ENCODE peak calls at places on chromosome 11, in ten cellular contexts. P is A172; D is stimulated activated CD4-positive, alpha-beta T cell treated with anti-CD3 and anti-CD28 coated beads, Interleukin-1b, Interleukin-23, amount 100 ng/mL, for 24 hours; R is cardiac fibroblast; B is transverse colon; Z is adipocyte; W is head of caudate nucleus; A is lower leg skin; X is epithelial cell of prostate; L is activated naive CD4-positive, alpha-beta T cell treated with Interleukin-2 at 50 U/mL for 16 hours. M is an unnamed sample.

GRCh38 chr11:44329472-44330230 is 19.7 kb upstream of the ALX4 start:
- DNase-seq in D (no peak), L (no peak), R (no peak), A (no peak), Z (no peak), W (no peak), P (no peak), X (no peak), B (no peak), M (no peak)

GRCh38 chr11:75600356-75600755 is 38.3 kb downstream of the SERPINH1 start:
- DNase-seq in Z (no peak), W (no peak), X (no peak), L (no peak), R (no peak), A (no peak), B (no peak), D (no peak), P (no peak), M (no peak)

GRCh38 chr11:34146866-34147265 is 41.4 kb downstream of the NAT10 start:
- DNase-seq in A (no peak), P (no peak), B (no peak), L (no peak), Z (no peak), W (no peak), X (no peak), D (no peak), R (no peak), M (no peak)

GRCh38 chr11:65204143-65204542 is 22.4 kb downstream of the CAPN1 start:
- DNase-seq in Z (no peak), R (no peak), W (no peak), D (no peak), L (no peak), B (no peak), P (no peak), A (no peak), X (no peak), M (no peak)

GRCh38 chr11:28105869-28106268 is 2.1 kb downstream of the KIF18A start:
- DNase-seq in W (no peak), P (no peak), B (no peak), X (no peak), R (no peak), L (no peak), Z (no peak), A (no peak), D (no peak), M (no peak)

GRCh38 chr11:92703431-92703830 is 266.0 kb upstream of the MTNR1B start:
- DNase-seq in X (no peak), A (no peak), W (no peak), Z (peak), P (no peak), L (no peak), B (no peak), D (no peak), R (peak), M (no peak)

GRCh38 chr11:70705097-70705496 is 306.8 kb downstream of the CTTN start:
- DNase-seq in Z (no peak), P (no peak), W (no peak), B (no peak), A (no peak), R (no peak), D (no peak), X (no peak), L (no peak), M (no peak)

GRCh38 chr11:68191661-68192579 is 21.2 kb downstream of the KMT5B start:
- DNase-seq in W (no peak), Z (no peak), B (no peak), P (no peak), R (no peak), L (no peak), D (no peak), X (peak), A (no peak), M (no peak)

GRCh38 chr11:22521226-22521625 is 104.4 kb downstream of the FANCF start:
- DNase-seq in L (no peak), A (no peak), Z (peak), D (no peak), W (no peak), X (peak), R (peak), B (no peak), P (no peak), M (no peak)

GRCh38 chr11:134360050-134360835 is 28.5 kb downstream of the GLB1L2 start:
- DNase-seq in L (peak), B (peak), W (peak), P (no peak), Z (peak), A (peak), R (peak), X (peak), D (peak), M (peak)

GRCh38 chr11:121892863-121893262 is 223.2 kb downstream of the BLID start:
- DNase-seq in B (no peak), P (no peak), R (peak), A (no peak), X (no peak), D (no peak), W (no peak), L (no peak), Z (peak), M (no peak)

M was measured in activated CD4-positive, alpha-beta memory T cell treated with anti-CD3 and anti-CD28 coated beads, Interleukin-2, amount 10 ng/mL, durations not matched to agents 7 days and 5 days.